ENCODE peak calls at places on chromosome 21, in six cellular contexts. O, G, M, E, Y and L are unnamed samples.

GRCh38 chr21:29453511-29453910 is 154.8 kb downstream of the BACH1 start:
- ATAC-seq in O (no peak), G (no peak), M (no peak), E (no peak), Y (peak; percentile 81), L (no peak)

GRCh38 chr21:23921670-23922418 is 1685.4 kb downstream of the MRPL39 start:
- ATAC-seq in O (peak; percentile 43), G (peak; percentile 26), M (no peak), E (no peak), Y (no peak), L (peak; percentile 53)

GRCh38 chr21:44858791-44859190 is 14.7 kb downstream of the PTTG1IP start:
- ATAC-seq in O (no peak), G (no peak), M (no peak), E (no peak), Y (no peak), L (no peak)

GRCh38 chr21:25456672-25457071 is 150.6 kb downstream of the MRPL39 start:
- ATAC-seq in O (peak; percentile 45), G (peak; percentile 87), M (peak; percentile 24), E (no peak), Y (peak; percentile 78), L (peak; percentile 77)

GRCh38 chr21:43295016-43295958 is 126.5 kb downstream of the CRYAA start:
- ATAC-seq in O (no peak), G (no peak), M (no peak), E (no peak), Y (no peak), L (no peak)

GRCh38 chr21:31872452-31873274 is at the start of gene HUNK:
- ATAC-seq in O (peak; percentile 7), G (peak; percentile 58), M (peak; percentile 25), E (peak; percentile 61), Y (no peak), L (peak; percentile 45)

GRCh38 chr21:45050786-45051489 is 23.4 kb upstream of the ADARB1 start:
- ATAC-seq in O (no peak), G (no peak), M (no peak), E (no peak), Y (no peak), L (no peak)

GRCh38 chr21:34190576-34191301 is 117.4 kb downstream of the MRPS6 start:
- ATAC-seq in O (no peak), G (peak; percentile 32), M (no peak), E (no peak), Y (no peak), L (peak; percentile 33)

GRCh38 chr21:46038871-46039397 is 57.4 kb downstream of the COL6A1 start:
- ATAC-seq in O (no peak), G (no peak), M (no peak), E (no peak), Y (no peak), L (no peak)

GRCh38 chr21:42269382-42269781 is 45.8 kb downstream of the TFF3 start:
- ATAC-seq in O (no peak), G (peak; percentile 46), M (no peak), E (no peak), Y (no peak), L (no peak)

GRCh38 chr21:33802458-33802857 is 113.1 kb downstream of the ATP5PO start:
- ATAC-seq in O (no peak), G (no peak), M (no peak), E (no peak), Y (no peak), L (no peak)

GRCh38 chr21:33916200-33916567 is 580 bp upstream of the ATP5PO start:
- ATAC-seq in O (no peak), G (peak; percentile 4), M (peak; percentile 3), E (no peak), Y (peak; percentile 4), L (no peak)

GRCh38 chr21:36211660-36212512 is 55.3 kb downstream of the DOP1B start:
- ATAC-seq in O (no peak), G (peak; percentile 22), M (no peak), E (peak; percentile 52), Y (no peak), L (peak; percentile 74)

GRCh38 chr21:45040114-45040715 is 34.2 kb upstream of the ADARB1 start:
- ATAC-seq in O (no peak), G (no peak), M (no peak), E (no peak), Y (no peak), L (no peak)

GRCh38 chr21:14591882-14592281 is 45.8 kb upstream of the SAMSN1 start:
- ATAC-seq in O (peak; percentile 76), G (peak; percentile 42), M (peak; percentile 53), E (no peak), Y (peak; percentile 79), L (peak; percentile 76)

GRCh38 chr21:20404915-20405314 is 593.3 kb upstream of the NCAM2 start:
- ATAC-seq in O (no peak), G (no peak), M (no peak), E (no peak), Y (no peak), L (no peak)

GRCh38 chr21:31176725-31177124 is 138.4 kb upstream of the KRTAP19-8 start:
- ATAC-seq in O (no peak), G (peak; percentile 69), M (no peak), E (no peak), Y (no peak), L (peak; percentile 68)

GRCh38 chr21:42082501-42083360 is 11.6 kb downstream of the UMODL1 start:
- ATAC-seq in O (no peak), G (no peak), M (no peak), E (no peak), Y (no peak), L (no peak)

GRCh38 chr21:39567180-39567972 is 45.4 kb upstream of the B3GALT5 start:
- ATAC-seq in O (no peak), G (no peak), M (no peak), E (no peak), Y (no peak), L (no peak)

GRCh38 chr21:32392299-32392879 is 423 bp downstream of the URB1 start:
- ATAC-seq in O (peak; percentile 42), G (peak; percentile 49), M (peak; percentile 2), E (peak; percentile 67), Y (peak; percentile 54), L (peak; percentile 28)

GRCh38 chr21:28910280-28910887 is 82.3 kb downstream of the LTN1 start:
- ATAC-seq in O (no peak), G (no peak), M (no peak), E (no peak), Y (no peak), L (no peak)

GRCh38 chr21:39173999-39174398 is 9.3 kb downstream of the PSMG1 start:
- ATAC-seq in O (no peak), G (no peak), M (no peak), E (no peak), Y (no peak), L (no peak)

GRCh38 chr21:38777521-38777920 is 28.2 kb upstream of the ETS2 start:
- ATAC-seq in O (peak; percentile 93), G (no peak), M (no peak), E (no peak), Y (peak; percentile 80), L (peak; percentile 26)